ENCODE peak calls at places on chromosome 14, in four cellular contexts. One of them, this sample, is unnamed.

GRCh38 chr14:36502558-36503508 is 17.2 kb downstream of the NKX2-1 start:
- DNase-seq in CD4-positive, alpha-beta memory T cell: no peak
- DNase-seq in A549: no peak
- DNase-seq in MM.1S: no peak
- DNase-seq in this sample: no peak

GRCh38 chr14:49962616-49963015 is 69.7 kb downstream of the ARF6 start:
- DNase-seq in CD4-positive, alpha-beta memory T cell: no peak
- DNase-seq in A549: no peak
- DNase-seq in MM.1S: no peak
- DNase-seq in this sample: no peak

GRCh38 chr14:99728981-99729451 is 44.9 kb downstream of the CYP46A1 start:
- DNase-seq in CD4-positive, alpha-beta memory T cell: no peak
- DNase-seq in A549: no peak
- DNase-seq in MM.1S: no peak
- DNase-seq in this sample: peak

GRCh38 chr14:65268594-65268993 is 143.9 kb upstream of the FUT8 start:
- DNase-seq in CD4-positive, alpha-beta memory T cell: no peak
- DNase-seq in A549: no peak
- DNase-seq in MM.1S: no peak
- DNase-seq in this sample: no peak

GRCh38 chr14:44112774-44113460 is 394.2 kb downstream of the FSCB start:
- DNase-seq in CD4-positive, alpha-beta memory T cell: no peak
- DNase-seq in A549: no peak
- DNase-seq in MM.1S: no peak
- DNase-seq in this sample: no peak

GRCh38 chr14:105944632-105945610 is 418.5 kb downstream of the TMEM121 start:
- DNase-seq in CD4-positive, alpha-beta memory T cell: peak
- DNase-seq in A549: peak
- DNase-seq in MM.1S: no peak
- DNase-seq in this sample: peak

GRCh38 chr14:35405304-35405996 is 901 bp upstream of the NFKBIA start:
- DNase-seq in CD4-positive, alpha-beta memory T cell: no peak
- DNase-seq in A549: no peak
- DNase-seq in MM.1S: no peak
- DNase-seq in this sample: peak

GRCh38 chr14:53468876-53469275 is 315.8 kb upstream of the DDHD1 start:
- DNase-seq in CD4-positive, alpha-beta memory T cell: no peak
- DNase-seq in A549: no peak
- DNase-seq in MM.1S: no peak
- DNase-seq in this sample: no peak

GRCh38 chr14:23559010-23559920 is 3.2 kb downstream of the THTPA start:
- DNase-seq in CD4-positive, alpha-beta memory T cell: peak
- DNase-seq in A549: peak
- DNase-seq in MM.1S: peak
- DNase-seq in this sample: peak

GRCh38 chr14:78022059-78022458 is 148.1 kb upstream of the NRXN3 start:
- DNase-seq in CD4-positive, alpha-beta memory T cell: no peak
- DNase-seq in A549: peak
- DNase-seq in MM.1S: peak
- DNase-seq in this sample: peak

GRCh38 chr14:102731871-102732800 is 45.1 kb upstream of the TRAF3 start:
- DNase-seq in CD4-positive, alpha-beta memory T cell: no peak
- DNase-seq in A549: no peak
- DNase-seq in MM.1S: no peak
- DNase-seq in this sample: no peak

GRCh38 chr14:35332517-35333346 is 40.5 kb downstream of the PSMA6 start:
- DNase-seq in CD4-positive, alpha-beta memory T cell: no peak
- DNase-seq in A549: peak
- DNase-seq in MM.1S: peak
- DNase-seq in this sample: no peak

GRCh38 chr14:74135386-74135785 is 50.6 kb downstream of the LIN52 start:
- DNase-seq in CD4-positive, alpha-beta memory T cell: no peak
- DNase-seq in A549: no peak
- DNase-seq in MM.1S: no peak
- DNase-seq in this sample: no peak

GRCh38 chr14:51121096-51121495 is 26.2 kb upstream of the TRIM9 start:
- DNase-seq in CD4-positive, alpha-beta memory T cell: no peak
- DNase-seq in A549: no peak
- DNase-seq in MM.1S: no peak
- DNase-seq in this sample: no peak

GRCh38 chr14:71591929-71592328 is 340.3 kb upstream of the RGS6 start:
- DNase-seq in CD4-positive, alpha-beta memory T cell: no peak
- DNase-seq in A549: no peak
- DNase-seq in MM.1S: peak
- DNase-seq in this sample: no peak

GRCh38 chr14:101476931-101477553 is 84.3 kb upstream of the DIO3 start:
- DNase-seq in CD4-positive, alpha-beta memory T cell: no peak
- DNase-seq in A549: peak
- DNase-seq in MM.1S: no peak
- DNase-seq in this sample: peak

GRCh38 chr14:96876747-96877146 is 79.6 kb downstream of the VRK1 start:
- DNase-seq in CD4-positive, alpha-beta memory T cell: no peak
- DNase-seq in A549: no peak
- DNase-seq in MM.1S: no peak
- DNase-seq in this sample: no peak

GRCh38 chr14:102554835-102555819 is 37.3 kb upstream of the RCOR1 start:
- DNase-seq in CD4-positive, alpha-beta memory T cell: peak
- DNase-seq in A549: no peak
- DNase-seq in MM.1S: peak
- DNase-seq in this sample: no peak

GRCh38 chr14:73047808-73048207 is 10.5 kb upstream of the RBM25 start:
- DNase-seq in CD4-positive, alpha-beta memory T cell: no peak
- DNase-seq in A549: no peak
- DNase-seq in MM.1S: no peak
- DNase-seq in this sample: no peak

GRCh38 chr14:23364164-23364571 is 804 bp downstream of the EFS start:
- DNase-seq in CD4-positive, alpha-beta memory T cell: no peak
- DNase-seq in A549: no peak
- DNase-seq in MM.1S: no peak
- DNase-seq in this sample: peak

GRCh38 chr14:96274122-96274910 is 18.3 kb downstream of the BDKRB1 start:
- DNase-seq in CD4-positive, alpha-beta memory T cell: no peak
- DNase-seq in A549: no peak
- DNase-seq in MM.1S: no peak
- DNase-seq in this sample: no peak

GRCh38 chr14:94115631-94116030 is 5.1 kb downstream of the IFI27 start:
- DNase-seq in CD4-positive, alpha-beta memory T cell: no peak
- DNase-seq in A549: no peak
- DNase-seq in MM.1S: no peak
- DNase-seq in this sample: no peak

GRCh38 chr14:38255408-38255672 is 553 bp downstream of the CLEC14A start:
- DNase-seq in CD4-positive, alpha-beta memory T cell: no peak
- DNase-seq in A549: peak
- DNase-seq in MM.1S: no peak
- DNase-seq in this sample: no peak

GRCh38 chr14:105486974-105487448 is 325 bp downstream of the CRIP1 start:
- DNase-seq in CD4-positive, alpha-beta memory T cell: peak
- DNase-seq in A549: peak
- DNase-seq in MM.1S: no peak
- DNase-seq in this sample: no peak

GRCh38 chr14:92660571-92660970 is 87.9 kb downstream of the LGMN start:
- DNase-seq in CD4-positive, alpha-beta memory T cell: no peak
- DNase-seq in A549: no peak
- DNase-seq in MM.1S: no peak
- DNase-seq in this sample: no peak

GRCh38 chr14:104593710-104594121 is 10.9 kb downstream of the TMEM179 start:
- DNase-seq in CD4-positive, alpha-beta memory T cell: no peak
- DNase-seq in A549: no peak
- DNase-seq in MM.1S: no peak
- DNase-seq in this sample: no peak

GRCh38 chr14:43005807-43006206 is 1399.1 kb downstream of the LRFN5 start:
- DNase-seq in CD4-positive, alpha-beta memory T cell: no peak
- DNase-seq in A549: no peak
- DNase-seq in MM.1S: no peak
- DNase-seq in this sample: no peak

GRCh38 chr14:104794641-104795467 is 694 bp downstream of the AKT1 start:
- DNase-seq in CD4-positive, alpha-beta memory T cell: peak
- DNase-seq in A549: no peak
- DNase-seq in MM.1S: peak
- DNase-seq in this sample: peak

GRCh38 chr14:57865450-57866198 is at the start of gene SLC35F4:
- DNase-seq in CD4-positive, alpha-beta memory T cell: no peak
- DNase-seq in A549: no peak
- DNase-seq in MM.1S: no peak
- DNase-seq in this sample: peak

GRCh38 chr14:61472801-61473376 is 151.5 kb downstream of the PRKCH start:
- DNase-seq in CD4-positive, alpha-beta memory T cell: peak
- DNase-seq in A549: no peak
- DNase-seq in MM.1S: no peak
- DNase-seq in this sample: no peak
- H3K4me3 ChIP-seq in CD4-positive, alpha-beta memory T cell: peak
- H3K4me3 ChIP-seq in A549: no peak
- H3K4me3 ChIP-seq in MM.1S: no peak
- H3K4me3 ChIP-seq in this sample: no peak

GRCh38 chr14:24874514-24875202 is 175.3 kb downstream of the STXBP6 start:
- DNase-seq in CD4-positive, alpha-beta memory T cell: no peak
- DNase-seq in A549: no peak
- DNase-seq in MM.1S: no peak
- DNase-seq in this sample: no peak

GRCh38 chr14:24876009-24876690 is 173.8 kb downstream of the STXBP6 start:
- DNase-seq in CD4-positive, alpha-beta memory T cell: no peak
- DNase-seq in A549: no peak
- DNase-seq in MM.1S: no peak
- DNase-seq in this sample: no peak

GRCh38 chr14:24876996-24877395 is 173.0 kb downstream of the STXBP6 start:
- DNase-seq in CD4-positive, alpha-beta memory T cell: no peak
- DNase-seq in A549: no peak
- DNase-seq in MM.1S: no peak
- DNase-seq in this sample: no peak

GRCh38 chr14:24873551-24873950 is 176.4 kb downstream of the STXBP6 start:
- DNase-seq in CD4-positive, alpha-beta memory T cell: no peak
- DNase-seq in A549: no peak
- DNase-seq in MM.1S: no peak
- DNase-seq in this sample: no peak

DNA sequence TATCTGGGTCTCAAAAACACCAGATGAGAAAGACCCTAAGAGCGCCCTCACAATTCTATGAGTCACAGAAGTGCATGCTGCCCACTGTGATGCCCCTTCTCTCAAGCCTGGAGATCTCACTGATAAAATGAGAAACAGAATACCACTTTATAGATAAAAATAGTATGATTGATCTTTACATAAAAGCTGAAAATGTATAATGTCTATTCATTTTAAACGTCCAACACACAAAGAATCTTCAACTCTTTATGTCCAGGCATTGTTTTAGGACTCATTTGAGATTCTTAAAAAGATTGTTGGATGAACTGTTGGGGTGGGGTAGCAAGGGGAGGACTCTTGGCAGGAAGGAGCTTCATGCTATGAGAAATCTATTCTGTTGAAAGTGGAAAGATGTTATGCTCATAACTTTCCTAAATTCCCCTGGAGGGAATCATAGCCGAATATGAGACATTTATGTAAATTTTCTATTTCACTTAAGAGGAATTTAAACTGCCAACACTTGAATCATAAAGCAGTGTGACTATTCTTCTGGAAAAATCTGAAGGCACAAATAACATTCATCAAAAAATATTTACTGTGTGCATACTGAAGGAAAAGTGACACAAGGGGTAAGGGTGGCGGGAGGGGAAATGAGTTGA is 174.6 kb downstream of the STXBP6 start:
- DNase-seq in CD4-positive, alpha-beta memory T cell: no peak
- DNase-seq in A549: no peak
- DNase-seq in MM.1S: no peak
- DNase-seq in this sample: no peak
- H3K27ac ChIP-seq in CD4-positive, alpha-beta memory T cell: no peak
- H3K27ac ChIP-seq in A549: no peak
- H3K27ac ChIP-seq in MM.1S: no peak
- H3K27ac ChIP-seq in this sample: no peak

GRCh38 chr14:28681681-28682080 is 84.9 kb upstream of the FOXG1 start:
- DNase-seq in CD4-positive, alpha-beta memory T cell: no peak
- DNase-seq in A549: no peak
- DNase-seq in MM.1S: no peak
- DNase-seq in this sample: peak
- H3K4me3 ChIP-seq in CD4-positive, alpha-beta memory T cell: no peak
- H3K4me3 ChIP-seq in A549: no peak
- H3K4me3 ChIP-seq in MM.1S: no peak
- H3K4me3 ChIP-seq in this sample: no peak

GRCh38 chr14:90630407-90630806 is 185.8 kb downstream of the TTC7B start:
- DNase-seq in CD4-positive, alpha-beta memory T cell: no peak
- DNase-seq in A549: no peak
- DNase-seq in MM.1S: peak
- DNase-seq in this sample: no peak

GRCh38 chr14:90628825-90629224 is 187.4 kb downstream of the TTC7B start:
- DNase-seq in CD4-positive, alpha-beta memory T cell: no peak
- DNase-seq in A549: no peak
- DNase-seq in MM.1S: no peak
- DNase-seq in this sample: no peak

GRCh38 chr14:90626550-90626949 is 189.7 kb downstream of the TTC7B start:
- DNase-seq in CD4-positive, alpha-beta memory T cell: no peak
- DNase-seq in A549: no peak
- DNase-seq in MM.1S: no peak
- DNase-seq in this sample: no peak

GRCh38 chr14:90627478-90627877 is 188.8 kb downstream of the TTC7B start:
- DNase-seq in CD4-positive, alpha-beta memory T cell: no peak
- DNase-seq in A549: no peak
- DNase-seq in MM.1S: no peak
- DNase-seq in this sample: no peak

GRCh38 chr14:90629471-90629870 is 186.8 kb downstream of the TTC7B start:
- DNase-seq in CD4-positive, alpha-beta memory T cell: no peak
- DNase-seq in A549: no peak
- DNase-seq in MM.1S: peak
- DNase-seq in this sample: no peak
- H3K27ac ChIP-seq in CD4-positive, alpha-beta memory T cell: no peak
- H3K27ac ChIP-seq in A549: no peak
- H3K27ac ChIP-seq in MM.1S: peak
- H3K27ac ChIP-seq in this sample: no peak